ENCODE peak calls at places on chromosomes 5 and 9, in nine cellular contexts. G is NCI-H510A treated with DMSO at 0.1 percent for 48 hours, S is HFFc6, J is HEK293T, N is neuronal stem cell, E is NCI-H2029, U is WTC11, I is body of pancreas, H is left colon. X is an unnamed sample.

GRCh38 chr5:137195483-137195882 is 303.6 kb downstream of the SPOCK1 start:
- DNase-seq in G (no peak), S (no peak), J (no peak), N (no peak), E (no peak), U (no peak), I (no peak), H (no peak), X (peak; percentile 36)

GRCh38 chr9:114908104-114908621 is 22.2 kb downstream of the TNFSF8 start:
- DNase-seq in G (peak; percentile 99), S (peak; percentile 95), J (no peak), N (no peak), E (peak; percentile 98), U (no peak), I (peak; percentile 47), H (no peak), X (peak; percentile 71)

GRCh38 chr9:6931913-6932312 is 174.1 kb downstream of the KDM4C start:
- DNase-seq in G (no peak), S (peak; percentile 76), J (no peak), N (no peak), E (no peak), U (no peak), I (peak; percentile 55), H (peak; percentile 11), X (no peak)

GRCh38 chr5:135234242-135235000 is 164.6 kb downstream of the MACROH2A1 start:
- DNase-seq in G (no peak), S (no peak), J (no peak), N (no peak), E (no peak), U (no peak), I (no peak), H (no peak), X (no peak)

GRCh38 chr5:171295801-171296200 is 13.2 kb upstream of the TLX3 start:
- DNase-seq in G (no peak), S (no peak), J (no peak), N (no peak), E (no peak), U (no peak), I (no peak), H (no peak), X (peak; percentile 63)

GRCh38 chr5:157917909-157918809 is 59.2 kb upstream of the CLINT1 start:
- DNase-seq in G (peak; percentile 3), S (peak; percentile 80), J (peak; percentile 47), N (no peak), E (peak; percentile 39), U (peak; percentile 76), I (peak; percentile 57), H (peak; percentile 89), X (peak; percentile 86)

GRCh38 chr5:99900302-99900811 is 634.8 kb upstream of the FAM174A start:
- DNase-seq in G (peak; percentile 5), S (peak; percentile 17), J (peak; percentile 23), N (no peak), E (peak; percentile 29), U (no peak), I (no peak), H (no peak), X (peak; percentile 34)

GRCh38 chr9:86788456-86788855 is 158.8 kb downstream of the GAS1 start:
- DNase-seq in G (no peak), S (no peak), J (no peak), N (no peak), E (no peak), U (no peak), I (no peak), H (no peak), X (no peak)

GRCh38 chr9:98356953-98357352 is 101.5 kb upstream of the TBC1D2 start:
- DNase-seq in G (no peak), S (peak; percentile 32), J (no peak), N (no peak), E (no peak), U (no peak), I (no peak), H (no peak), X (no peak)

GRCh38 chr5:127518319-127518621 is 830 bp downstream of the PRRC1 start:
- DNase-seq in G (no peak), S (peak; percentile 74), J (no peak), N (no peak), E (no peak), U (no peak), I (no peak), H (no peak), X (no peak)

GRCh38 chr5:175181331-175181730 is 262.7 kb downstream of the DRD1 start:
- DNase-seq in G (no peak), S (no peak), J (no peak), N (no peak), E (no peak), U (no peak), I (no peak), H (no peak), X (no peak)

GRCh38 chr9:75918909-75919308 is 28.4 kb downstream of the PCSK5 start:
- DNase-seq in G (no peak), S (no peak), J (no peak), N (no peak), E (no peak), U (no peak), I (no peak), H (no peak), X (no peak)

GRCh38 chr5:74020488-74020887 is 394.5 kb downstream of the ARHGEF28 start:
- DNase-seq in G (peak; percentile 45), S (no peak), J (no peak), N (no peak), E (peak; percentile 92), U (no peak), I (no peak), H (no peak), X (no peak)

GRCh38 chr9:88747768-88748167 is 212.8 kb downstream of the NXNL2 start:
- DNase-seq in G (no peak), S (peak; percentile 88), J (peak; percentile 33), N (no peak), E (no peak), U (no peak), I (no peak), H (no peak), X (no peak)